ENCODE peak calls at places on chromosomes 16 and 17, in six cellular contexts. L is cardiac fibroblast; W is PC-9; P is CD4-positive, alpha-beta T cell; R is Calu3; Q is lung. K is an unnamed sample.

GRCh38 chr17:9456265-9456664 is 119.4 kb downstream of the STX8 start:
- DNase-seq in L (no peak), W (no peak), P (no peak), R (no peak), Q (no peak), K (no peak)

GRCh38 chr17:68184816-68185436 is 62.9 kb upstream of the AMZ2 start:
- DNase-seq in L (no peak), Q (no peak), R (no peak), W (no peak), P (peak), K (no peak)

GRCh38 chr16:23754594-23755483 is at the start of gene CHP2:
- DNase-seq in Q (no peak), W (no peak), R (peak), P (no peak), L (no peak), K (no peak)

GRCh38 chr16:27426423-27427408 is 24.7 kb downstream of the IL21R start:
- DNase-seq in L (peak), R (peak), Q (peak), W (peak), P (peak), K (peak)

GRCh38 chr17:30113213-30113612 is 3.4 kb upstream of the NSRP1 start:
- DNase-seq in L (peak), R (peak), Q (no peak), W (peak), P (no peak), K (no peak)

GRCh38 chr16:49857423-49858181 is 1.7 kb upstream of the ZNF423 start:
- DNase-seq in R (peak), Q (peak), W (no peak), L (peak), P (no peak), K (peak)

GRCh38 chr17:73427198-73427597 is 115.4 kb upstream of the CDC42EP4 start:
- DNase-seq in R (no peak), P (no peak), Q (no peak), L (no peak), W (no peak), K (no peak)

GRCh38 chr16:16109453-16110110 is 113.7 kb downstream of the ABCC6 start:
- DNase-seq in L (no peak), Q (no peak), W (no peak), P (no peak), R (no peak), K (no peak)

GRCh38 chr17:78313735-78314648 is 45.9 kb downstream of the SOCS3 start:
- DNase-seq in P (peak), W (peak), L (peak), Q (peak), R (peak), K (peak)

GRCh38 chr17:70329751-70330150 is 160.4 kb downstream of the KCNJ2 start:
- DNase-seq in Q (no peak), L (no peak), P (no peak), R (no peak), W (no peak), K (no peak)

GRCh38 chr16:508884-509736 is 18.4 kb upstream of the CAPN15 start:
- DNase-seq in R (no peak), W (no peak), Q (no peak), P (no peak), L (peak), K (no peak)

GRCh38 chr16:78081341-78081740 is 18.1 kb upstream of the WWOX start:
- DNase-seq in Q (no peak), W (no peak), P (no peak), L (no peak), R (no peak), K (no peak)

GRCh38 chr17:8391711-8392110 is 5.9 kb downstream of the RNF222 start:
- DNase-seq in W (peak), R (no peak), Q (no peak), P (no peak), L (peak), K (no peak)

GRCh38 chr17:47741793-47742145 is 8.7 kb downstream of the TBX21 start:
- DNase-seq in R (no peak), P (no peak), L (no peak), Q (no peak), W (no peak), K (no peak)

DNA sequence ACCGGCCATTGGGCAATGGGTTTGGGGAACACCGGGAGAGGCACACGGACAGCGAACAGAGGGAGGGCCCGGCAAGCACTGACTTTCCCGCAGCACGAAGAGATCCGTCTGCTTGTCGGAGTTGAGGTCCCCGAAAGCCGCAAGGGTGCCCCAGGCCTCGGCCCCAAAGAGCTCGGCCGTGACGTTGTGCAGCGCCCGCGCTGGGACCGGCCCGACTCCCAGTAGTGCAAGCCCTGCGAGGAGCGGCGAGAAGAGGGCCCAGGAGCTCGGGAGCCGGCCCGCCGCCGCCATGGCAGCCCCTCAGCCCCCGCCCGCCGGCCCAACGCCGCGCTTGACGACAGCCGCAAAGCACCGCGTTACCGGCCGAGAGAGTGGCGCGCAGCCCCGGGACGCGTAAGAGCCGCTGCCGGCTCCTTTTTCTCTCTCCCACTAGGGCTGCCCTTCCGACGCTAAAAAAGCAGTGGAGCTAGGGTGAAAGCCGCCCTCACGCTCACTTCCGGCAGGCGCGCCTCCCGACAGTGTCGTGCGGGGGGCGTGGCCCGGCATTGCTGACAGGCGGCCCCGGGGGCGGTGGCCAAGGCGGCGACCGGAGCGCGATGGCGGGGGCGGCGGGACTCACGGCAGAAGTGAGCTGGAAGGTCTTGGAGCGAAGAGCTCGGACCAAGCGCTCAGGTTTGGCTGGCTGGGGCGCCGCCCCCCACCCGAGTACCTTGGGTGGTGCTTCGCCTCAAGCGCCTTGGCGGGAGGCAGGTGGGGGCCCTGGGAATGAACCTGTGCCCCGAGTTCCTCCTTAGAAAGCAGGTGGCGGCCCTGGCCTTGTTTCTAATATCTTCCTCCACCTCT is at the start of the genes ITFG1 and PHKB:
- DNase-seq in R (peak), Q (peak), L (peak), P (peak), W (peak), K (peak)
- TF ChIP-seq CTCF in R (no peak), Q (no peak), L (peak), P (no peak), W (no peak), K (no peak)

DNA sequence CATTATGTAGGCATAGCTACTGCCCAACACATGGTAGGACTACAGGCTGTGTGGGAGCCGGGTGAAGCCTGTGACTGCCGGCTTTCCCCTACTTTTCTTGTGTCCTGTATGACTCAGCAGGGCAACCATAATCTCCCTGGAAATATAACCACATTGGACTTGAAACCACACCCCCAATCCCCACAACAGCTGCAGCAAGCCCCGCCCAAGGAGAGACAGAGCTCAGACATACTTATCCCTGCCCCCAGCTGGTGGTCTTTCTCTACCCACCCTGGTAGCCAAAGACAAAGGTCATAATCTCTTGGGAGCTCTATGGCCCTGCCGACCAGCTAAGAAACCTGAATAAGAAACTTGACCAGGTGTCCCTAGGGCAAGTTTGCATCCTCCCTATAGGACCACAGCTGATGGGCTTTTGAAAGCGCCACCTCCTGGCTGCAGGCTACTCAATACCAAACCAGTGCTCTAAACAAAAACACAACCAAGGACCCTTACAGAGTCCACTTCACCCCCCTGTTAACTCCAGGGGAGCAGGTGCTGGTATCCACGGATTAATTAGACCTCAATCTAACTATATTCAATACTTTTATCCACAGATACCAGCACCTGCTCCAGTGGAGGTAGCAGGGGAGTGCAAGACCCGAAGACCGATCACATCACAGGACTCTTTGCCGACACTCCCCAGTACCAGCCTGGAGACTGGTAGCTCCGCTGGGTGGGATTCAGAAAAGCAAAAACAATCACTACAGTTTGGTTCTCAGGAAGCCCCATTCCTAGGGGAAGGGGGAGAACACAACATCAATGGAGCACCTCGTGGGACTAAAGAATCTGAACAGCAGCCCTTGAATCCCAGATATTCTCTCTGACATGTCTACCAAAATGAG is 91.2 kb downstream of the IRX5 start:
- DNase-seq in L (peak), Q (no peak), R (peak), W (peak), P (no peak), K (no peak)
- TF ChIP-seq CTCF in L (no peak), Q (no peak), R (no peak), W (peak), P (no peak), K (no peak)

GRCh38 chr16:67844441-67844840 is 2.3 kb upstream of the NUTF2 start:
- DNase-seq in Q (no peak), P (no peak), R (no peak), W (no peak), L (peak), K (no peak)
- TF ChIP-seq CTCF in Q (no peak), P (no peak), R (no peak), W (no peak), L (peak), K (no peak)

GRCh38 chr17:82475458-82475857 is 16.9 kb downstream of the NARF start:
- DNase-seq in W (no peak), R (no peak), L (peak), P (no peak), Q (no peak), K (no peak)

GRCh38 chr17:82480345-82480744 is 21.8 kb downstream of the NARF start:
- DNase-seq in R (no peak), P (no peak), W (no peak), Q (no peak), L (no peak), K (no peak)

GRCh38 chr17:82477934-82478333 is 19.4 kb downstream of the NARF start:
- DNase-seq in R (no peak), P (no peak), Q (no peak), W (no peak), L (no peak), K (no peak)

GRCh38 chr17:82483204-82483660 is 24.7 kb downstream of the NARF start:
- DNase-seq in P (no peak), W (no peak), R (no peak), L (no peak), Q (no peak), K (no peak)

DNA sequence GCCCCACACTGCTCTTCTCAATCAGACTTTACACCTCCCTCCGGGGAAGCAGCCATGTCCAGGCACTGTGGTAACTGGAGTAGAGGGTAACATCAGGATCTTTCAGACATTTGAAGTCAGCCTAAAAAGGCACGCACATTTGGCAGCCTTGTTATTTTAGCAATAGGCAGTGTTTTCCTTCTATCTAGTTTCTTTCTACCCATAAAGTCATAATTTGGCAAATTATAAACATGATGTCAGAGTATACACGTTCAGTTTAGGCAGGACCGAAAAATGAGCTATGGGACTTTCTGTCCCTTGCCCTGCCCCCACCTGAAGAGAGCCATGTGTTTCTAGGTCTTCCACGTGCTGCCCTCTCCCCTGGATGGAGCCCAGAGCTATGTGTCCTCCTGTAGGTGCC is 21.1 kb downstream of the NARF start:
- DNase-seq in R (no peak), Q (no peak), P (no peak), W (no peak), L (no peak), K (no peak)
- TF ChIP-seq CTCF in R (no peak), Q (no peak), P (no peak), W (no peak), L (no peak), K (no peak)

K was measured in mesothelial cell of epicardium.